ENCODE peak calls at places on chromosomes 11 and 22, in ten cellular contexts. One of them, this sample, is unnamed.

GRCh38 chr11:66316849-66317251 is at the start of gene CD248:
- DNase-seq in mesenchymal stem cell: peak; percentile 82
- DNase-seq in right atrium auricular region: no peak
- DNase-seq in naive thymus-derived CD4-positive, alpha-beta T cell: no peak
- DNase-seq in K562: no peak
- DNase-seq in SK-N-SH: peak; percentile 83
- DNase-seq in psoas muscle: peak; percentile 78
- DNase-seq in cardiac muscle cell: peak; percentile 94
- DNase-seq in GM23248: peak; percentile 81
- DNase-seq in stomach: no peak
- DNase-seq in this sample: peak; percentile 92

GRCh38 chr22:27597703-27598444 is 203.7 kb downstream of the MN1 start:
- DNase-seq in stomach: no peak
- DNase-seq in mesenchymal stem cell: no peak
- DNase-seq in K562: peak; percentile 63
- DNase-seq in SK-N-SH: no peak
- DNase-seq in psoas muscle: no peak
- DNase-seq in GM23248: peak; percentile 20
- DNase-seq in cardiac muscle cell: peak; percentile 21
- DNase-seq in right atrium auricular region: no peak
- DNase-seq in naive thymus-derived CD4-positive, alpha-beta T cell: no peak
- DNase-seq in this sample: peak; percentile 66

GRCh38 chr11:125777309-125777708 is 1.3 kb downstream of the PATE2 start:
- DNase-seq in psoas muscle: no peak
- DNase-seq in GM23248: peak; percentile 68
- DNase-seq in mesenchymal stem cell: no peak
- DNase-seq in cardiac muscle cell: peak; percentile 52
- DNase-seq in naive thymus-derived CD4-positive, alpha-beta T cell: no peak
- DNase-seq in SK-N-SH: no peak
- DNase-seq in right atrium auricular region: no peak
- DNase-seq in stomach: no peak
- DNase-seq in K562: no peak
- DNase-seq in this sample: no peak

GRCh38 chr22:44542561-44543222 is 44.7 kb upstream of the RTL6 start:
- DNase-seq in stomach: no peak
- DNase-seq in naive thymus-derived CD4-positive, alpha-beta T cell: no peak
- DNase-seq in right atrium auricular region: no peak
- DNase-seq in cardiac muscle cell: no peak
- DNase-seq in psoas muscle: no peak
- DNase-seq in GM23248: no peak
- DNase-seq in mesenchymal stem cell: no peak
- DNase-seq in SK-N-SH: no peak
- DNase-seq in K562: no peak
- DNase-seq in this sample: no peak

GRCh38 chr11:6319001-6319878 is 1.1 kb downstream of the CAVIN3 start:
- DNase-seq in mesenchymal stem cell: no peak
- DNase-seq in right atrium auricular region: peak; percentile 73
- DNase-seq in GM23248: peak; percentile 74
- DNase-seq in SK-N-SH: peak; percentile 16
- DNase-seq in stomach: peak; percentile 40
- DNase-seq in K562: no peak
- DNase-seq in psoas muscle: peak; percentile 56
- DNase-seq in naive thymus-derived CD4-positive, alpha-beta T cell: no peak
- DNase-seq in cardiac muscle cell: peak; percentile 63
- DNase-seq in this sample: peak; percentile 76

GRCh38 chr11:13229675-13230359 is 47.8 kb upstream of the BMAL1 start:
- DNase-seq in naive thymus-derived CD4-positive, alpha-beta T cell: no peak
- DNase-seq in K562: no peak
- DNase-seq in stomach: no peak
- DNase-seq in psoas muscle: peak; percentile 21
- DNase-seq in GM23248: peak; percentile 34
- DNase-seq in SK-N-SH: no peak
- DNase-seq in right atrium auricular region: no peak
- DNase-seq in cardiac muscle cell: no peak
- DNase-seq in mesenchymal stem cell: no peak
- DNase-seq in this sample: no peak

GRCh38 chr11:119896387-119897045 is 167.5 kb upstream of the NECTIN1 start:
- DNase-seq in K562: no peak
- DNase-seq in SK-N-SH: no peak
- DNase-seq in cardiac muscle cell: no peak
- DNase-seq in psoas muscle: no peak
- DNase-seq in GM23248: no peak
- DNase-seq in stomach: no peak
- DNase-seq in mesenchymal stem cell: no peak
- DNase-seq in right atrium auricular region: no peak
- DNase-seq in naive thymus-derived CD4-positive, alpha-beta T cell: no peak
- DNase-seq in this sample: no peak

GRCh38 chr22:45604239-45604711 is 67.4 kb upstream of the ATXN10 start:
- DNase-seq in GM23248: peak; percentile 68
- DNase-seq in naive thymus-derived CD4-positive, alpha-beta T cell: no peak
- DNase-seq in stomach: no peak
- DNase-seq in psoas muscle: no peak
- DNase-seq in right atrium auricular region: no peak
- DNase-seq in mesenchymal stem cell: no peak
- DNase-seq in K562: no peak
- DNase-seq in SK-N-SH: no peak
- DNase-seq in cardiac muscle cell: no peak
- DNase-seq in this sample: no peak

DNA sequence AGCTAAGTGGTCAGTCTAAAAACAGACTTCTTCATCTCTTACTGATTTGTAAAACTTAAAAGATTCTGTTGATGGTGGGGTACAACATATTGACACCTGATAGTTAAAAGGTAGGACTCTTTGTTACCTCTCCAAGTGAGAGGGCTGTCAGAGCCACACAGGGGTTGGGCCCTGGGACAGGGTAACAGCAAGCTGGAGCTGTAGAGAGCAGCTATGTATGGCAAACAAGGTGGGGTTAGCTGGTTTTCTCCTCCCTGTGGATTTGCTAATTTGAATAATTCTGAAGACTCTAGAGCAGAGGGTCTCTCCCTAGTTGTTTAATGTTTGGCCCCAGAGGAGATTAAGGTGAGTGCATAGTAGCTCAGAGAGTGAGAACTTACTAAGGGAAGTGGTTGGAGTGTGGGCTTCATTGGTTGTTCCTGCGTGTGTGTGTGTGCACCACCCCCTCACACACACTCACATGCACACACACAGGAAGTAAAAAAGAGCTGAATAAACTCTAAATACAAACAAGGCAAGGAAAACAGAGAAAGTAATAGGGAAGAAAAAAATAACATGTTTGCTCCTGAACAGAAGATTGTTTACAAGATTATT is 9.2 kb upstream of the GAS2 start:
- DNase-seq in naive thymus-derived CD4-positive, alpha-beta T cell: peak; percentile 27
- DNase-seq in GM23248: no peak
- DNase-seq in SK-N-SH: no peak
- DNase-seq in right atrium auricular region: no peak
- DNase-seq in cardiac muscle cell: no peak
- DNase-seq in K562: no peak
- DNase-seq in psoas muscle: no peak
- DNase-seq in stomach: no peak
- DNase-seq in mesenchymal stem cell: no peak
- DNase-seq in this sample: peak; percentile 9
- H3K36me3 ChIP-seq in naive thymus-derived CD4-positive, alpha-beta T cell: no peaks in the 10 kb centered on the region
- H3K36me3 ChIP-seq in GM23248: no peaks in the 10 kb centered on the region
- H3K36me3 ChIP-seq in SK-N-SH: no peaks in the 10 kb centered on the region
- H3K36me3 ChIP-seq in right atrium auricular region: no peaks in the 10 kb centered on the region
- H3K36me3 ChIP-seq in cardiac muscle cell: no peaks in the 10 kb centered on the region
- H3K36me3 ChIP-seq in K562: no peaks in the 10 kb centered on the region
- H3K36me3 ChIP-seq in psoas muscle: no peaks in the 10 kb centered on the region
- H3K36me3 ChIP-seq in stomach: no peaks in the 10 kb centered on the region
- H3K36me3 ChIP-seq in mesenchymal stem cell: no peaks in the 10 kb centered on the region
- H3K36me3 ChIP-seq in this sample: no peaks in the 10 kb centered on the region

GRCh38 chr11:81422402-81422801 is 1311.3 kb downstream of the FAM181B start:
- DNase-seq in right atrium auricular region: no peak
- DNase-seq in K562: no peak
- DNase-seq in SK-N-SH: no peak
- DNase-seq in psoas muscle: no peak
- DNase-seq in mesenchymal stem cell: no peak
- DNase-seq in naive thymus-derived CD4-positive, alpha-beta T cell: no peak
- DNase-seq in cardiac muscle cell: no peak
- DNase-seq in stomach: no peak
- DNase-seq in GM23248: no peak
- DNase-seq in this sample: no peak

GRCh38 chr11:81420668-81421550 is 1312.8 kb downstream of the FAM181B start:
- DNase-seq in right atrium auricular region: no peak
- DNase-seq in cardiac muscle cell: no peak
- DNase-seq in GM23248: no peak
- DNase-seq in K562: no peak
- DNase-seq in mesenchymal stem cell: no peak
- DNase-seq in SK-N-SH: no peak
- DNase-seq in psoas muscle: no peak
- DNase-seq in stomach: no peak
- DNase-seq in naive thymus-derived CD4-positive, alpha-beta T cell: no peak
- DNase-seq in this sample: peak; percentile 34
- H3K4me3 ChIP-seq in right atrium auricular region: no peak overlapping the region
- H3K4me3 ChIP-seq in cardiac muscle cell: no peak overlapping the region
- H3K4me3 ChIP-seq in GM23248: no peak overlapping the region
- H3K4me3 ChIP-seq in K562: no peak overlapping the region
- H3K4me3 ChIP-seq in mesenchymal stem cell: no peak overlapping the region
- H3K4me3 ChIP-seq in SK-N-SH: no peak overlapping the region
- H3K4me3 ChIP-seq in psoas muscle: no peak overlapping the region
- H3K4me3 ChIP-seq in stomach: no peak overlapping the region
- H3K4me3 ChIP-seq in naive thymus-derived CD4-positive, alpha-beta T cell: no peak overlapping the region
- H3K4me3 ChIP-seq in this sample: no peak overlapping the region

GRCh38 chr22:39596601-39597000 is 26.0 kb downstream of the CACNA1I start:
- DNase-seq in cardiac muscle cell: no peak
- DNase-seq in GM23248: no peak
- DNase-seq in SK-N-SH: no peak
- DNase-seq in mesenchymal stem cell: no peak
- DNase-seq in naive thymus-derived CD4-positive, alpha-beta T cell: no peak
- DNase-seq in K562: no peak
- DNase-seq in stomach: no peak
- DNase-seq in right atrium auricular region: no peak
- DNase-seq in psoas muscle: no peak
- DNase-seq in this sample: peak; percentile 28

GRCh38 chr22:39600491-39601179 is 30.1 kb downstream of the CACNA1I start:
- DNase-seq in naive thymus-derived CD4-positive, alpha-beta T cell: no peak
- DNase-seq in SK-N-SH: no peak
- DNase-seq in psoas muscle: no peak
- DNase-seq in right atrium auricular region: no peak
- DNase-seq in stomach: no peak
- DNase-seq in GM23248: no peak
- DNase-seq in K562: no peak
- DNase-seq in mesenchymal stem cell: no peak
- DNase-seq in cardiac muscle cell: no peak
- DNase-seq in this sample: peak; percentile 19

GRCh38 chr22:39597236-39597869 is 26.8 kb downstream of the CACNA1I start:
- DNase-seq in K562: no peak
- DNase-seq in SK-N-SH: no peak
- DNase-seq in right atrium auricular region: no peak
- DNase-seq in GM23248: no peak
- DNase-seq in mesenchymal stem cell: no peak
- DNase-seq in psoas muscle: no peak
- DNase-seq in cardiac muscle cell: no peak
- DNase-seq in stomach: no peak
- DNase-seq in naive thymus-derived CD4-positive, alpha-beta T cell: no peak
- DNase-seq in this sample: peak; percentile 69

GRCh38 chr22:39595622-39596182 is 25.1 kb downstream of the CACNA1I start:
- DNase-seq in right atrium auricular region: no peak
- DNase-seq in mesenchymal stem cell: no peak
- DNase-seq in psoas muscle: no peak
- DNase-seq in stomach: no peak
- DNase-seq in cardiac muscle cell: no peak
- DNase-seq in K562: no peak
- DNase-seq in SK-N-SH: no peak
- DNase-seq in GM23248: no peak
- DNase-seq in naive thymus-derived CD4-positive, alpha-beta T cell: no peak
- DNase-seq in this sample: peak; percentile 44

DNA sequence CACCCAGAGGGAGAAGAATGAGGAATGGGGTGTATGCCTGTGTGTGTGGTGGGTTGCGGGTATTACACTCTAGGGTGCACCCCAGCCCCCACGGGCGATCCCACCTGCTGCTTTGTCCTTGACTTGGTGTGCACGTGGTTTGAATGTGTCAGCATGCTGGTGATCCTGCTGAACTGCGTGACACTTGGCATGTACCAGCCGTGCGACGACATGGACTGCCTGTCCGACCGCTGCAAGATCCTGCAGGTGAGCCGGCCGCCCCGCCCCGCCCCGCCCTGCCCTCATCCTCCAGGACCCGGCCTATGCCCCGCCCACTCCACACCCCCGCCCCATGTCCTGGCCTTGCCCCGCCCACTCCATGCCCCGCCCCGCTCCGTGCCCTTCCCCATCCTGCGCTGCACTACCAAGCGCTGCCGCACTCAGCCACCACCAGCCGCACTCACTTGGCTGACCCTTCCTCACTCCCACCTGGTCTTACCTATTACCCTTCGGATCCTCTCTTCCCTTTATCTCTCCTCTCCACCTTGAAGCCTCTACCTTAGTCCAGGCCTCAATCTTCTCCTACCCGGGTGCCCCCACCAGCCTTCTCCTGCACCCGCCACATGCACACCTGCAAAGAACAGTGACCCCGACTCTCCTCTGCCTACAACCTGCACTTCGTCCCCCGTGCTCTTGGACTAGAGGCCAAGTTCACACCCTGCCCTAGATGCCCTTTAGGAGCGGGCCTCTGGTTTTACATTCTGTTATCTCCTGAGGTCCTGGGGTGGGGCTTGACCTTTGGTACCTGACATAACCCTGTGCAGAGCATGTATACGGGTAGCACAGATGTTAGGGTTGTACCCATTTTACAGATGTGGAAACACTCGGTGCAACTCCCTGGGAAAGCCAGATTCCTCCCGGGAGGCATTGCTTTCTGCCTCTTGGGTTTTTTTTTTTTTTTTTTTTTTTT is 27.7 kb downstream of the CACNA1I start:
- DNase-seq in psoas muscle: no peak
- DNase-seq in GM23248: peak; percentile 25
- DNase-seq in SK-N-SH: no peak
- DNase-seq in stomach: peak; percentile 78
- DNase-seq in cardiac muscle cell: peak; percentile 15
- DNase-seq in right atrium auricular region: no peak
- DNase-seq in mesenchymal stem cell: peak; percentile 8
- DNase-seq in K562: peak; percentile 97
- DNase-seq in naive thymus-derived CD4-positive, alpha-beta T cell: peak; percentile 59
- DNase-seq in this sample: peak; percentile 100
- H3K27me3 ChIP-seq in psoas muscle: peaks cover 16% of the 10 kb centered on the region
- H3K27me3 ChIP-seq in GM23248: peaks cover 20% of the 10 kb centered on the region
- H3K27me3 ChIP-seq in SK-N-SH: no peaks in the 10 kb centered on the region
- H3K27me3 ChIP-seq in stomach: peaks cover 74% of the 10 kb centered on the region
- H3K27me3 ChIP-seq in cardiac muscle cell: peaks cover 17% of the 10 kb centered on the region
- H3K27me3 ChIP-seq in right atrium auricular region: no peaks in the 10 kb centered on the region
- H3K27me3 ChIP-seq in mesenchymal stem cell: peaks cover 51% of the 10 kb centered on the region
- H3K27me3 ChIP-seq in K562: no peaks in the 10 kb centered on the region
- H3K27me3 ChIP-seq in naive thymus-derived CD4-positive, alpha-beta T cell: no peaks in the 10 kb centered on the region
- H3K27me3 ChIP-seq in this sample: peaks cover 9% of the 10 kb centered on the region

DNA sequence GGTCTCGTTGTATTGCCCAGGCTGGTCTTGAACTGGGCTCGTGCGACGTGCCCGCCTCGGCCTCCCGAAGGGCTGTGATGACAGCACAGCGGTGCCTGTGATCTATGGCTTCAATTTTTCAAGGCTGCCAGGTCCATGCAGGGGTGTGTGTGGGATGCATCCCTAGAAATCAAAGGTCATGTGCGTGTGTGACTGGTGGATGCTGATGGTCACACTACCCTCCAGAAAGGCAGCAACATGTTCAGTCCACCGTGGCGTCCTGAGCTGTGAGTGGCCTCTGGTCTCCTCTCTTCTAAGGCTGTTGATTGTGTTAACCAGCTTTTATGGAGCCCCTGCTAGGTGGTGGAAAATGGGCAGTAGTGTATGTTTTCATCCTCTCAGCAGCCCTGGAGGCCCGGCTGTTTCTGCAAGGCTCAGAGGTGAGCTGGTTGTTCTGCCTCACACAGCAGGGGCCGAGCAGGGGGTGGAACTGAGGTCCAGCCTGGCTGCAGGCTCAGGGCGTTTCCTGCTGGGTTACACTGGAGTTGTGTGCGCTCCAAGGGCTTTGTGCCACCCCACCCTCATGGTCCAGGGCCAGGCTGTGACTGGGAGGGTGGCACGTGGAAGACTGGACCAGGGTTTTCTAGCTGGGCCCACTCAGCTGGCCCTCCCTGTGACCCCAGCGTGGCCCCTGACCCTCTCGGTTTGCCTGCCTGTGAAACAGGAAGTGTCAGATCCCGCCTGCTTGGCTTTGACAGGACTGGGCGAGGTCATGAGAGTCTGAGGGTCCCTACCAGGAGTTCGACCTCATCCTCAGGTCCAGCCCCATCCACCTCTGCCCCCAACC is 7.7 kb downstream of the BIK start:
- DNase-seq in cardiac muscle cell: no peak
- DNase-seq in stomach: peak; percentile 72
- DNase-seq in psoas muscle: no peak
- DNase-seq in K562: no peak
- DNase-seq in right atrium auricular region: no peak
- DNase-seq in GM23248: peak; percentile 54
- DNase-seq in naive thymus-derived CD4-positive, alpha-beta T cell: no peak
- DNase-seq in mesenchymal stem cell: no peak
- DNase-seq in SK-N-SH: no peak
- DNase-seq in this sample: peak; percentile 73
- H3K36me3 ChIP-seq in cardiac muscle cell: no peaks in the 10 kb centered on the region
- H3K36me3 ChIP-seq in stomach: no peaks in the 10 kb centered on the region
- H3K36me3 ChIP-seq in psoas muscle: no peaks in the 10 kb centered on the region
- H3K36me3 ChIP-seq in K562: no peaks in the 10 kb centered on the region
- H3K36me3 ChIP-seq in right atrium auricular region: no peaks in the 10 kb centered on the region
- H3K36me3 ChIP-seq in GM23248: no peaks in the 10 kb centered on the region
- H3K36me3 ChIP-seq in naive thymus-derived CD4-positive, alpha-beta T cell: no peaks in the 10 kb centered on the region
- H3K36me3 ChIP-seq in mesenchymal stem cell: no peaks in the 10 kb centered on the region
- H3K36me3 ChIP-seq in SK-N-SH: no peaks in the 10 kb centered on the region
- H3K36me3 ChIP-seq in this sample: no peaks in the 10 kb centered on the region